ENCODE peak calls at places on chromosomes 4 and X, in five cellular contexts. One of them, this sample, is unnamed. For H3K4me1, the result is how much of the 10 kb centered on the place peaks cover.

GRCh38 chrX:129721870-129722269 is 16.9 kb upstream of the XPNPEP2 start:
- DNase-seq in ascending aorta: no peak
- DNase-seq in CD4-positive, CD25-positive, alpha-beta regulatory T cell: no peak
- DNase-seq in DND-41: no peak
- DNase-seq in mucosa of descending colon: no peak
- DNase-seq in this sample: peak

GRCh38 chrX:24153796-24154189 is 4.3 kb downstream of the ZFX start:
- DNase-seq in ascending aorta: no peak
- DNase-seq in CD4-positive, CD25-positive, alpha-beta regulatory T cell: no peak
- DNase-seq in DND-41: no peak
- DNase-seq in mucosa of descending colon: no peak
- DNase-seq in this sample: no peak

GRCh38 chr4:105921301-105921700 is 26.0 kb downstream of the NPNT start:
- DNase-seq in ascending aorta: no peak
- DNase-seq in CD4-positive, CD25-positive, alpha-beta regulatory T cell: no peak
- DNase-seq in DND-41: no peak
- DNase-seq in mucosa of descending colon: no peak
- DNase-seq in this sample: no peak

GRCh38 chr4:12203945-12204344 is 775.3 kb upstream of the HS3ST1 start:
- DNase-seq in ascending aorta: no peak
- DNase-seq in CD4-positive, CD25-positive, alpha-beta regulatory T cell: no peak
- DNase-seq in DND-41: no peak
- DNase-seq in mucosa of descending colon: no peak
- DNase-seq in this sample: no peak

GRCh38 chr4:140568507-140569306 is at the start of gene UCP1:
- DNase-seq in ascending aorta: no peak
- DNase-seq in CD4-positive, CD25-positive, alpha-beta regulatory T cell: no peak
- DNase-seq in DND-41: no peak
- DNase-seq in mucosa of descending colon: peak
- DNase-seq in this sample: no peak

GRCh38 chr4:189548484-189549160 is 392.1 kb upstream of the FRG1 start:
- DNase-seq in ascending aorta: no peak
- DNase-seq in CD4-positive, CD25-positive, alpha-beta regulatory T cell: no peak
- DNase-seq in DND-41: no peak
- DNase-seq in mucosa of descending colon: no peak
- DNase-seq in this sample: no peak

GRCh38 chr4:99062120-99062519 is 26.5 kb downstream of the ADH5 start:
- DNase-seq in ascending aorta: no peak
- DNase-seq in CD4-positive, CD25-positive, alpha-beta regulatory T cell: no peak
- DNase-seq in DND-41: no peak
- DNase-seq in mucosa of descending colon: no peak
- DNase-seq in this sample: no peak

GRCh38 chrX:13652256-13653021 is 502 bp upstream of the TCEANC start:
- DNase-seq in ascending aorta: no peak
- DNase-seq in CD4-positive, CD25-positive, alpha-beta regulatory T cell: no peak
- DNase-seq in DND-41: no peak
- DNase-seq in mucosa of descending colon: no peak
- DNase-seq in this sample: no peak

GRCh38 chrX:115452256-115452655 is 108.7 kb upstream of the PLS3 start:
- DNase-seq in ascending aorta: no peak
- DNase-seq in CD4-positive, CD25-positive, alpha-beta regulatory T cell: no peak
- DNase-seq in DND-41: no peak
- DNase-seq in mucosa of descending colon: no peak
- DNase-seq in this sample: no peak

GRCh38 chrX:74537011-74537390 is 77.4 kb downstream of the RLIM start:
- DNase-seq in ascending aorta: no peak
- DNase-seq in CD4-positive, CD25-positive, alpha-beta regulatory T cell: no peak
- DNase-seq in DND-41: no peak
- DNase-seq in mucosa of descending colon: no peak
- DNase-seq in this sample: no peak

GRCh38 chr4:55947254-55947882 is 1.4 kb upstream of the CEP135 start:
- DNase-seq in ascending aorta: no peak
- DNase-seq in CD4-positive, CD25-positive, alpha-beta regulatory T cell: no peak
- DNase-seq in DND-41: no peak
- DNase-seq in mucosa of descending colon: no peak
- DNase-seq in this sample: no peak

GRCh38 chr4:67725132-67725531 is 24.2 kb upstream of the UBA6 start:
- DNase-seq in ascending aorta: no peak
- DNase-seq in CD4-positive, CD25-positive, alpha-beta regulatory T cell: no peak
- DNase-seq in DND-41: no peak
- DNase-seq in mucosa of descending colon: no peak
- DNase-seq in this sample: no peak

GRCh38 chr4:38673109-38673978 is 9.3 kb downstream of the KLF3 start:
- DNase-seq in ascending aorta: no peak
- DNase-seq in CD4-positive, CD25-positive, alpha-beta regulatory T cell: no peak
- DNase-seq in DND-41: no peak
- DNase-seq in mucosa of descending colon: peak
- DNase-seq in this sample: no peak

GRCh38 chrX:38561951-38562719 is 793 bp downstream of the TSPAN7 start:
- DNase-seq in ascending aorta: no peak
- DNase-seq in CD4-positive, CD25-positive, alpha-beta regulatory T cell: no peak
- DNase-seq in DND-41: peak
- DNase-seq in mucosa of descending colon: peak
- DNase-seq in this sample: no peak

GRCh38 chr4:10622728-10623127 is 61.8 kb downstream of the CLNK start:
- DNase-seq in ascending aorta: no peak
- DNase-seq in CD4-positive, CD25-positive, alpha-beta regulatory T cell: no peak
- DNase-seq in DND-41: no peak
- DNase-seq in mucosa of descending colon: no peak
- DNase-seq in this sample: no peak

GRCh38 chr4:68271851-68272756 is 26.6 kb upstream of the TMPRSS11B start:
- DNase-seq in ascending aorta: no peak
- DNase-seq in CD4-positive, CD25-positive, alpha-beta regulatory T cell: peak
- DNase-seq in DND-41: no peak
- DNase-seq in mucosa of descending colon: no peak
- DNase-seq in this sample: no peak

GRCh38 chr4:114265342-114265741 is 285.9 kb upstream of the ARSJ start:
- DNase-seq in ascending aorta: no peak
- DNase-seq in CD4-positive, CD25-positive, alpha-beta regulatory T cell: no peak
- DNase-seq in DND-41: no peak
- DNase-seq in mucosa of descending colon: no peak
- DNase-seq in this sample: no peak

GRCh38 chr4:170089743-170090666 is at the start of gene AADAT:
- DNase-seq in ascending aorta: no peak
- DNase-seq in CD4-positive, CD25-positive, alpha-beta regulatory T cell: no peak
- DNase-seq in DND-41: no peak
- DNase-seq in mucosa of descending colon: peak
- DNase-seq in this sample: no peak

GRCh38 chr4:19095491-19096046 is 1074.0 kb upstream of the LCORL start:
- DNase-seq in ascending aorta: no peak
- DNase-seq in CD4-positive, CD25-positive, alpha-beta regulatory T cell: no peak
- DNase-seq in DND-41: no peak
- DNase-seq in mucosa of descending colon: no peak
- DNase-seq in this sample: no peak
- H3K4me3 ChIP-seq in ascending aorta: no peak
- H3K4me3 ChIP-seq in CD4-positive, CD25-positive, alpha-beta regulatory T cell: no peak
- H3K4me3 ChIP-seq in DND-41: no peak
- H3K4me3 ChIP-seq in mucosa of descending colon: no peak
- H3K4me3 ChIP-seq in this sample: no peak

DNA sequence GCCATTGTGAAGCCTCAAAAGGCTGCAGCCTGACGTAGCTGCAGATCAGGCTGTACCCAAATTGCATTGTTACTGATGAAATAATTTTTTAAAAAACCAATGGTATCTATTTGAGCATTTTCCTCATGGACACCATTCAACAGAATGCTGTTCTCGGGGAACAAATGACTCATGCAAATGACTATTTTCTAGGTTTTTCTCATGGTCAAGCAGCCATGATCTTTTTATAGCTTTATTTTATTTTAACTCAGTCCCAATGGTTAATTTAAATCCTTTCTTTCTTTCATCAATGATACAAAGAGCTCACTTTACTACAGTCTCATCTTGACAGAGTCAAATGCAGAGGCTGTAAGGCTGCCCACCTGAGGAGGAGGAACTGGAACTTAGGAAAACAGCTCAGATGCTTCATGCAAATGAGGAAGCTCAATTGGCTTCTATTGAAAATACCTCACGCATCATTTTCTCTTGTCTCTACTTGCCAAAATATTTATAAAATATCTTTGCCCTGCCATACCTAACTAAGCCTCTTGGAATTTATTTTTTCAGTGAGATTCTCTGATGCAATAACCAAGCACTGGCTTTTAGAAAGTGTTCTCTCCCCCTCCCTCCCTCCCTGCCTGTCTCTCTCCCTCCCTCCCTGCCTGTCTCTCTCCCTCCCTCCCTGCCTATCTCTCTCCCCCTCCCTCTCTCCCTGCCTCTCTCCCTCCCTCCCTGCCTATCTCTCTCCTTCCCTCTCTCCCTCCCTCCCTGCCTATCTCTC is 81.0 kb downstream of the SORBS2 start:
- DNase-seq in ascending aorta: no peak
- DNase-seq in CD4-positive, CD25-positive, alpha-beta regulatory T cell: no peak
- DNase-seq in DND-41: no peak
- DNase-seq in mucosa of descending colon: no peak
- DNase-seq in this sample: no peak
- H3K4me1 ChIP-seq in ascending aorta: under half
- H3K4me1 ChIP-seq in CD4-positive, CD25-positive, alpha-beta regulatory T cell: under half
- H3K4me1 ChIP-seq in DND-41: under half
- H3K4me1 ChIP-seq in mucosa of descending colon: under half
- H3K4me1 ChIP-seq in this sample: under half

GRCh38 chrX:150694738-150695410 is 1.7 kb downstream of the MTMR1 start:
- DNase-seq in ascending aorta: no peak
- DNase-seq in CD4-positive, CD25-positive, alpha-beta regulatory T cell: no peak
- DNase-seq in DND-41: peak
- DNase-seq in mucosa of descending colon: no peak
- DNase-seq in this sample: peak
- H3K4me3 ChIP-seq in ascending aorta: peak
- H3K4me3 ChIP-seq in CD4-positive, CD25-positive, alpha-beta regulatory T cell: peak
- H3K4me3 ChIP-seq in DND-41: peak
- H3K4me3 ChIP-seq in mucosa of descending colon: no peak
- H3K4me3 ChIP-seq in this sample: no peak

GRCh38 chr4:2260336-2261109 is 1.4 kb downstream of the MXD4 start:
- DNase-seq in ascending aorta: peak
- DNase-seq in CD4-positive, CD25-positive, alpha-beta regulatory T cell: no peak
- DNase-seq in DND-41: no peak
- DNase-seq in mucosa of descending colon: peak
- DNase-seq in this sample: no peak
- H3K4me1 ChIP-seq in ascending aorta: half or more
- H3K4me1 ChIP-seq in CD4-positive, CD25-positive, alpha-beta regulatory T cell: under half
- H3K4me1 ChIP-seq in DND-41: under half
- H3K4me1 ChIP-seq in mucosa of descending colon: under half
- H3K4me1 ChIP-seq in this sample: under half

GRCh38 chr4:175674219-175674618 is 137.8 kb downstream of the GPM6A start:
- DNase-seq in ascending aorta: no peak
- DNase-seq in CD4-positive, CD25-positive, alpha-beta regulatory T cell: no peak
- DNase-seq in DND-41: no peak
- DNase-seq in mucosa of descending colon: no peak
- DNase-seq in this sample: no peak

DNA sequence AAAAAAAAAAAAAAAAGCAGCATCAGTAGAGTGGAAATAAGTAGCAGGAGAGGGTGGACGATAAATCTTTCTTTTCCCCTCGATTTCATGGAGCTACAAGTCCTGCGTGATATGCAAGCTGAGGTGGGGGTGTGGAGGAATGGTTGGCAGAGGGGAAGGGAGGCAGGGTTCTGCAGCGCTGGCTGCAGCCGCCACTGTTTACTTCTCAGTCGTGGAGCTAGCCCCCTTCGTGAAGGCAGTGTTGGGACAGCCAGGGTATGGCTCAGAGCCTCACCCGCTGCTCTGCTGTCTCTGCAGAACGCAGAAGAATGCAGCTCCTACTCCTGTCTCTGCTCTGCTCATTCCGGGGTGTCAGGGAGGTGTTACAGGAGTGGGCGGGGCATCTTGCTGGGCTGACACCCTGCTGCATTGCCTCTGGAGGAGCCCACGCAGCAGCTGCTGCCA is 140.6 kb downstream of the GPM6A start:
- DNase-seq in ascending aorta: no peak
- DNase-seq in CD4-positive, CD25-positive, alpha-beta regulatory T cell: no peak
- DNase-seq in DND-41: no peak
- DNase-seq in mucosa of descending colon: no peak
- DNase-seq in this sample: no peak
- H3K4me3 ChIP-seq in ascending aorta: no peak
- H3K4me3 ChIP-seq in CD4-positive, CD25-positive, alpha-beta regulatory T cell: no peak
- H3K4me3 ChIP-seq in DND-41: no peak
- H3K4me3 ChIP-seq in mucosa of descending colon: no peak
- H3K4me3 ChIP-seq in this sample: no peak

DNA sequence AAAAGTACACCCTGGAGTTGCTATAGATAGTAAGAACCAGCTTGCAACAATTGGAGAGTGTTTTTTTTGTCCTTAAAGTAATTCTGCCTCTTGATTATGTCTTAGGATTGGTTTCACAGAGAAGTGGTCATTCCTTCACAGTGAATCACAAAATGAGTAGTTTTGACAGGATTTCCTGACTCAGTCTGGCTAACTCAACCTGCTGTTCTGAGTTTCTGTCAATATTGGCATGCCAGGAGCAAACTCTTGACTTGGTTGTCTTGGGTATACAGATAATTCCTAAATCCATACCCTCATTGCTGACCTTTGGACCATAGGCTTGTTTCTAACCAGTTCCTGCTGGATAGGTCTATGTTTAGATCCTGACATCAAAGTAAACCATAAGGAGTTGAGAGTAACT is 9.4 kb downstream of the FHIP1A start:
- DNase-seq in ascending aorta: no peak
- DNase-seq in CD4-positive, CD25-positive, alpha-beta regulatory T cell: no peak
- DNase-seq in DND-41: no peak
- DNase-seq in mucosa of descending colon: no peak
- DNase-seq in this sample: no peak
- H3K4me1 ChIP-seq in ascending aorta: under half
- H3K4me1 ChIP-seq in CD4-positive, CD25-positive, alpha-beta regulatory T cell: under half
- H3K4me1 ChIP-seq in DND-41: under half
- H3K4me1 ChIP-seq in mucosa of descending colon: under half
- H3K4me1 ChIP-seq in this sample: under half

GRCh38 chrX:155216179-155216939 is at the start of gene VBP1:
- DNase-seq in ascending aorta: peak
- DNase-seq in CD4-positive, CD25-positive, alpha-beta regulatory T cell: peak
- DNase-seq in DND-41: peak
- DNase-seq in mucosa of descending colon: peak
- DNase-seq in this sample: peak

GRCh38 chrX:155215443-155216178 is 649 bp upstream of the VBP1 start:
- DNase-seq in ascending aorta: no peak
- DNase-seq in CD4-positive, CD25-positive, alpha-beta regulatory T cell: peak
- DNase-seq in DND-41: no peak
- DNase-seq in mucosa of descending colon: no peak
- DNase-seq in this sample: no peak

GRCh38 chrX:155216940-155217450 is 735 bp downstream of the VBP1 start:
- DNase-seq in ascending aorta: no peak
- DNase-seq in CD4-positive, CD25-positive, alpha-beta regulatory T cell: no peak
- DNase-seq in DND-41: no peak
- DNase-seq in mucosa of descending colon: no peak
- DNase-seq in this sample: no peak

GRCh38 chrX:155221351-155221750 is 5.1 kb downstream of the VBP1 start:
- DNase-seq in ascending aorta: no peak
- DNase-seq in CD4-positive, CD25-positive, alpha-beta regulatory T cell: no peak
- DNase-seq in DND-41: no peak
- DNase-seq in mucosa of descending colon: no peak
- DNase-seq in this sample: no peak

DNA sequence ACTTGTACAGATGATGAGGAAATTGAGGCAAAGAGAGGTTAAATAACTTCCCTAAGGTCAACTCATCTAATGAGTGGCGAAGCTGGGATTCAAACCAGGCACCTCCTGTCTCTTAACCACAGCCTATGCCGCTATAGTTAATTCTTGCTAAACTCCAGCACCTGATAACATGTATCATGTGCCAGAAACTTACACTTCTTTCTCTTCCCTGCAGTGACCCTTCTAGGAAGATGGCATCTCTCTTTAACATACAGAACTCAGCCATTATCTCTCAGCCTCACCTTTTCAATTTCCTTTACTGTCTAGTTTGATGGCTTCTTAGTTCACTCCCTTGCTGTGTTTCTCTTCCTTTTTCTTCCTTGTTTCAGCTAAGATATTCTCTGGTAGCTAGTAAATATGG is 2.5 kb downstream of the VBP1 start:
- DNase-seq in ascending aorta: no peak
- DNase-seq in CD4-positive, CD25-positive, alpha-beta regulatory T cell: no peak
- DNase-seq in DND-41: no peak
- DNase-seq in mucosa of descending colon: no peak
- DNase-seq in this sample: no peak
- H3K4me3 ChIP-seq in ascending aorta: no peak
- H3K4me3 ChIP-seq in CD4-positive, CD25-positive, alpha-beta regulatory T cell: peak
- H3K4me3 ChIP-seq in DND-41: peak
- H3K4me3 ChIP-seq in mucosa of descending colon: no peak
- H3K4me3 ChIP-seq in this sample: no peak

This sample was measured in CD8-positive, alpha-beta memory T cell.